ENCODE peak calls at places on chromosome 11, in seven cellular contexts. M is stimulated activated CD8-positive, alpha-beta memory T cell treated with anti-CD3 and anti-CD28 coated beads, Interleukin-7, amount 100 ng/mL, for 1 hour; G is HT1080; T is stimulated activated CD4-positive, alpha-beta T cell treated with anti-CD3 and anti-CD28 coated beads, Interleukin-2, amount 100 ng/mL, for 48 hours; Z is GM23338; C is prostate gland; J is psoas muscle. Y is an unnamed sample.

GRCh38 chr11:71144010-71144409 is 108.4 kb downstream of the SHANK2 start:
- DNase-seq in T (no peak), M (no peak), Z (no peak), G (no peak), J (no peak), C (no peak), Y (no peak)

GRCh38 chr11:46361283-46362145 is 14.3 kb downstream of the DGKZ start:
- DNase-seq in Z (no peak), C (no peak), T (peak), G (no peak), M (no peak), J (peak), Y (no peak)

GRCh38 chr11:114321621-114322257 is 25.5 kb downstream of the NNMT start:
- DNase-seq in G (peak), Z (no peak), C (no peak), T (no peak), J (peak), M (no peak), Y (no peak)

GRCh38 chr11:17595526-17596309 is 48.7 kb downstream of the OTOG start:
- DNase-seq in T (no peak), G (no peak), M (no peak), C (no peak), Z (no peak), J (no peak), Y (no peak)

GRCh38 chr11:100525635-100526034 is 161.5 kb upstream of the ARHGAP42 start:
- DNase-seq in G (peak), T (no peak), J (no peak), M (no peak), C (no peak), Z (peak), Y (no peak)

GRCh38 chr11:93652161-93652597 is 9.3 kb upstream of the CEP295 start:
- DNase-seq in G (peak), T (peak), J (no peak), Z (peak), C (peak), M (no peak), Y (peak)

GRCh38 chr11:86931965-86932332 is 23.2 kb downstream of the FZD4 start:
- DNase-seq in M (no peak), G (peak), C (no peak), Z (no peak), T (no peak), J (no peak), Y (no peak)

GRCh38 chr11:94866936-94867795 is 99.0 kb downstream of the AMOTL1 start:
- DNase-seq in T (no peak), M (no peak), C (no peak), J (no peak), G (no peak), Z (no peak), Y (no peak)

GRCh38 chr11:128862913-128863660 is 4.0 kb downstream of the KCNJ1 start:
- DNase-seq in C (no peak), M (no peak), G (peak), T (no peak), Z (no peak), J (no peak), Y (no peak)

GRCh38 chr11:60948251-60948650 is 3.7 kb downstream of the SLC15A3 start:
- DNase-seq in J (no peak), Z (no peak), T (no peak), C (no peak), G (no peak), M (no peak), Y (no peak)

GRCh38 chr11:3959015-3959917 is 103.8 kb downstream of the STIM1 start:
- DNase-seq in J (no peak), Z (peak), M (no peak), T (no peak), C (no peak), G (peak), Y (no peak)

GRCh38 chr11:104705475-104706195 is 192.6 kb downstream of the CASP12 start:
- DNase-seq in M (peak), C (peak), G (peak), J (no peak), T (peak), Z (no peak), Y (peak)

GRCh38 chr11:109303342-109303741 is 118.6 kb upstream of the C11orf87 start:
- DNase-seq in M (no peak), Z (no peak), J (no peak), T (no peak), C (no peak), G (no peak), Y (no peak)

GRCh38 chr11:20243974-20244373 is 83.7 kb upstream of the DBX1 start:
- DNase-seq in J (no peak), Z (no peak), M (no peak), G (no peak), T (no peak), C (no peak), Y (no peak)

GRCh38 chr11:105706025-105706530 is 96.2 kb downstream of the GRIA4 start:
- DNase-seq in C (no peak), J (no peak), G (no peak), T (no peak), M (no peak), Z (peak), Y (no peak)

GRCh38 chr11:19279455-19279854 is 38.7 kb upstream of the E2F8 start:
- DNase-seq in T (no peak), Z (peak), G (peak), M (no peak), J (no peak), C (no peak), Y (no peak)

GRCh38 chr11:60813324-60813723 is 28.2 kb downstream of the MS4A10 start:
- DNase-seq in Z (no peak), M (no peak), C (no peak), J (peak), G (no peak), T (no peak), Y (no peak)

GRCh38 chr11:6656936-6657335 is 1.3 kb upstream of the DCHS1 start:
- DNase-seq in C (no peak), Z (peak), M (no peak), T (no peak), G (no peak), J (no peak), Y (no peak)

GRCh38 chr11:3840870-3841425 is at the start of gene RHOG:
- DNase-seq in M (peak), T (no peak), C (peak), J (peak), Z (peak), G (no peak), Y (peak)

Y was measured in T-helper 9 cell.